ENCODE peak calls at places on chromosomes 3 and 15, in ten cellular contexts. S, C, O, Q, B, Y, U, Z, N and V are unnamed samples.

GRCh38 chr3:99119312-99119810 is 217.9 kb upstream of the DCBLD2 start:
- DNase-seq in S (no peak), C (no peak), O (no peak), Q (no peak), B (no peak), Y (no peak), U (no peak), Z (no peak), N (no peak), V (no peak)

GRCh38 chr15:57061281-57061680 is 142.8 kb downstream of the TCF12 start:
- DNase-seq in S (no peak), C (no peak), O (no peak), Q (no peak), B (no peak), Y (no peak), U (no peak), Z (no peak), N (no peak), V (no peak)

GRCh38 chr3:156160653-156161052 is 40.3 kb downstream of the KCNAB1 start:
- DNase-seq in S (no peak), C (no peak), O (no peak), Q (no peak), B (no peak), Y (no peak), U (no peak), Z (no peak), N (no peak), V (no peak)

GRCh38 chr15:64600794-64601193 is 140.4 kb downstream of the ZNF609 start:
- DNase-seq in S (no peak), C (peak), O (no peak), Q (no peak), B (no peak), Y (no peak), U (no peak), Z (no peak), N (no peak), V (no peak)

GRCh38 chr3:179760944-179761343 is 108.1 kb downstream of the USP13 start:
- DNase-seq in S (peak), C (no peak), O (no peak), Q (peak), B (no peak), Y (no peak), U (no peak), Z (no peak), N (no peak), V (peak)

GRCh38 chr3:178971614-178972013 is 100.0 kb downstream of the ZMAT3 start:
- DNase-seq in S (no peak), C (no peak), O (no peak), Q (no peak), B (no peak), Y (no peak), U (no peak), Z (no peak), N (no peak), V (peak)

GRCh38 chr3:153740109-153740508 is 381.1 kb upstream of the ARHGEF26 start:
- DNase-seq in S (no peak), C (no peak), O (no peak), Q (no peak), B (no peak), Y (no peak), U (no peak), Z (no peak), N (no peak), V (no peak)

GRCh38 chr3:72171461-72171860 is 386.5 kb upstream of the PROK2 start:
- DNase-seq in S (no peak), C (no peak), O (no peak), Q (no peak), B (no peak), Y (peak), U (no peak), Z (no peak), N (no peak), V (no peak)

GRCh38 chr3:143158549-143158988 is 39.0 kb downstream of the CHST2 start:
- DNase-seq in S (no peak), C (no peak), O (no peak), Q (no peak), B (no peak), Y (no peak), U (no peak), Z (no peak), N (no peak), V (no peak)

GRCh38 chr3:194757629-194758028 is 71.9 kb downstream of the FAM43A start:
- DNase-seq in S (no peak), C (no peak), O (no peak), Q (no peak), B (no peak), Y (peak), U (no peak), Z (no peak), N (no peak), V (no peak)

GRCh38 chr3:176663819-176664218 is 533.5 kb downstream of the TBL1XR1 start:
- DNase-seq in S (peak), C (peak), O (peak), Q (no peak), B (no peak), Y (no peak), U (no peak), Z (no peak), N (no peak), V (peak)

GRCh38 chr15:74041777-74042435 is 40.4 kb downstream of the GOLGA6A start:
- DNase-seq in S (no peak), C (no peak), O (no peak), Q (no peak), B (no peak), Y (no peak), U (no peak), Z (no peak), N (no peak), V (no peak)
- TF ChIP-seq CTCF in S (no peak), C (no peak), O (no peak), Q (no peak), B (no peak), Y (no peak), U (no peak), Z (no peak), N (no peak), V (no peak)

GRCh38 chr3:132597660-132598059 is 590 bp downstream of the ACKR4 start:
- DNase-seq in S (no peak), C (no peak), O (no peak), Q (no peak), B (no peak), Y (no peak), U (no peak), Z (no peak), N (no peak), V (no peak)
- H3K27ac ChIP-seq in S (no peak), C (peak), O (no peak), Q (no peak), B (no peak), Y (peak), U (no peak), Z (no peak), N (no peak), V (no peak)

GRCh38 chr3:82496890-82497560 is 735.6 kb upstream of the GBE1 start:
- DNase-seq in S (no peak), C (peak), O (peak), Q (no peak), B (no peak), Y (no peak), U (no peak), Z (no peak), N (no peak), V (no peak)
- TF ChIP-seq CTCF in S (no peak), C (peak), O (no peak), Q (no peak), B (no peak), Y (no peak), U (no peak), Z (no peak), N (no peak), V (no peak)

DNA sequence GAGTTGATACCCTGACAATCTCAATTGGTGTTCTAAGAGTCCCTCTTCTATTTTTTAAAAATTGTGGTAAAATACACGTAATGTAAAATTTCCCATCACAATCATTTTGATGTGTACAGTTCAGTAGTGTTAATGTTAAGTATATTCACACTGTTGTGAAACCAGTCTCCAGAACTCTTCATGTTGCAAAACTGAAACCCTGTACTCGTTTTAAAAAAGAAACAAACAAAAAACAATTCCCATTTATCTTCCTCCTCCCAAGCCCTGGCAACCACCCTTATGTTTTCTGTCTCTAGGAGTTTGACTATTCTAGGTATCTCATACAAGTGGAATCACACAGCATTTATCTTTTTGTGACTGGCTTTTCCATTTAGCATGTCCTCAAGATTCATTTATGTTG is 28.7 kb upstream of the ALPK3 start:
- DNase-seq in S (no peak), C (no peak), O (no peak), Q (no peak), B (no peak), Y (no peak), U (no peak), Z (no peak), N (no peak), V (no peak)
- H3K27ac ChIP-seq in S (no peak), C (no peak), O (no peak), Q (peak), B (no peak), Y (no peak), U (no peak), Z (no peak), N (no peak), V (no peak)

DNA sequence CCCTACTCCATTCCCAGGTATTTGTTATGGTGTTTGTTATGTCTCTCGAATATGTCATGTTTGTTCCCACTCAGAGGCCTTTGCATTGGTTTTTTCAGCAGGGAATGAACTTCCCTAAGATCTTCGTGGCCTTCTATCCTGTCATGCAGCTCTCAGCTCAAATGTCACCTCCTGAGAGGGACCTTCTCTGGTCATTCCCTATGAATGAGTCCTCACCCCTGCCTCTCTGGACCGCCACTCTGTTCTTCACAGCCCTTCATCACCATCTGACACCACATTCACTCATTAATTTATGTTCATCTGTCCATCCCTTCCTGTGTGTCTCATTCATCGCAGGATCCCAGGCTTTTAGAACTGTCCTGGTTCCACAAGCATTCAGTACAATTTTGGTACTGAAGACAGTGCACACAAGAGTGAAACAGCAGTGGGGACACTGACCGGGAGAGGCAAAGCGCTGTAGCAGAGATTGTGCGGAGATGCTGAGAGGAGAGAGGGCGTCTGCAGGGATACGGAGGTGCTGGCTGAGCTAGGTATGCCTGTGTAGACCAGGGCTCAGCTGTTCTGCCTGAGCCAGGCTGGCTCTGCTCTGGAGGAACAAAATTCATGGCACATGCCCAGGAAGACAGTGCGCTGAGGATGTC is 132.3 kb downstream of the CHCHD6 start:
- DNase-seq in S (no peak), C (no peak), O (no peak), Q (no peak), B (no peak), Y (no peak), U (no peak), Z (no peak), N (no peak), V (no peak)
- TF ChIP-seq CTCF in S (no peak), C (no peak), O (no peak), Q (no peak), B (no peak), Y (no peak), U (no peak), Z (no peak), N (no peak), V (no peak)

DNA sequence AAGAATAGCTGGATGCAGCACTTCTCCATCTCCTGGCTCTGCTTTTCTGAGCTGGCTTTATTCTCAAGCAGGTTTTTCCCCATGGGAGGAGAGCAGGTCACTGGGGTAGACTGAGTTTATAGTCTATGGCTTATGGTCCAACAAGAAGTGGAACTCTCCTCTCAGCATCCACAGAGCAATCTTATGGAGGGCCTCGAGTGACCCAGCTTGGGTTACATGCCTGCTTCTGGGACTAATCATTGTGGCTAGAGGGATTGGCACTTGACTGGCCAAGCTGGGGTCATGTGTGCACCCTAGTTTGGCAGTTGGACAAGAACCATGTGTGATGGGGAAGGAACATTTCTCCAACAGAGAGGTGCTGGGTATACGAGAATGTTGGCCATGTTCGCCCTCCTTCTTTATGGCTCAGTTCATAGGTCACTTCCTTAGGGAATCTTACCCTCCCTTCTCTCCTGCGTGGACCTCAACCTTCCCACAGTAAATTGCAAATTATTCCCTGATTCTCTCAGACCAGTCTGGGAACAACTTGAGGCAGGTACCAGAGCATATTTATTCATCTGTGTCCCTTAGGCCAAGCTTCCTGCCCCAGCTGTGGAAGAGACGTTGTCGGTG is 8.9 kb upstream of the CAMK1 start:
- DNase-seq in S (no peak), C (no peak), O (no peak), Q (no peak), B (no peak), Y (no peak), U (no peak), Z (no peak), N (no peak), V (no peak)
- H3K27ac ChIP-seq in S (no peak), C (peak), O (no peak), Q (no peak), B (no peak), Y (peak), U (no peak), Z (no peak), N (no peak), V (no peak)

GRCh38 chr3:161409069-161409468 is 37.8 kb upstream of the SPTSSB start:
- DNase-seq in S (peak), C (peak), O (no peak), Q (no peak), B (no peak), Y (no peak), U (no peak), Z (no peak), N (peak), V (peak)
- TF ChIP-seq CTCF in S (peak), C (peak), O (peak), Q (peak), B (peak), Y (peak), U (peak), Z (peak), N (peak), V (peak)

GRCh38 chr15:49042165-49042564 is 4.1 kb downstream of the SECISBP2L start:
- DNase-seq in S (no peak), C (no peak), O (no peak), Q (no peak), B (no peak), Y (no peak), U (no peak), Z (no peak), N (no peak), V (no peak)
- H3K27ac ChIP-seq in S (no peak), C (no peak), O (no peak), Q (no peak), B (no peak), Y (no peak), U (no peak), Z (no peak), N (no peak), V (no peak)